ENCODE peak calls at places on chromosome 6, in five cellular contexts. Q is GM23338, G is PC-3, V is HCT116, C is GM23248. X is an unnamed sample.

GRCh38 chr6:30615219-30615957 is 1.7 kb downstream of the PPP1R10 start:
- DNase-seq in V (peak), C (peak), G (peak), Q (peak), X (peak)

GRCh38 chr6:9711313-9711712 is 703.6 kb downstream of the TFAP2A start:
- DNase-seq in C (no peak), Q (no peak), G (no peak), V (no peak), X (no peak)

GRCh38 chr6:86916393-86916792 is 20.9 kb upstream of the HTR1E start:
- DNase-seq in Q (no peak), C (no peak), V (no peak), G (no peak), X (no peak)

GRCh38 chr6:16802071-16802470 is 40.8 kb upstream of the ATXN1 start:
- DNase-seq in Q (no peak), G (no peak), C (peak), V (no peak), X (no peak)

GRCh38 chr6:138722425-138723371 is 50.9 kb upstream of the CCDC28A start:
- DNase-seq in Q (no peak), G (peak), V (peak), C (peak), X (no peak)

GRCh38 chr6:117495873-117496272 is 13.4 kb downstream of the DCBLD1 start:
- DNase-seq in G (peak), V (no peak), C (peak), Q (no peak), X (no peak)

GRCh38 chr6:74879234-74879633 is 326.6 kb downstream of the COL12A1 start:
- DNase-seq in G (peak), C (peak), V (no peak), Q (no peak), X (no peak)

GRCh38 chr6:16446241-16446640 is 207.9 kb downstream of the GMPR start:
- DNase-seq in G (no peak), Q (no peak), V (no peak), C (peak), X (no peak)

GRCh38 chr6:136598048-136598447 is 47.8 kb upstream of the MAP7 start:
- DNase-seq in C (no peak), G (no peak), Q (no peak), V (no peak), X (no peak)

GRCh38 chr6:49321673-49322072 is 141.4 kb downstream of the MMUT start:
- DNase-seq in V (no peak), Q (no peak), G (no peak), C (no peak), X (no peak)

GRCh38 chr6:149014631-149015171 is 267.9 kb downstream of the UST start:
- DNase-seq in G (no peak), V (no peak), Q (peak), C (peak), X (no peak)

DNA sequence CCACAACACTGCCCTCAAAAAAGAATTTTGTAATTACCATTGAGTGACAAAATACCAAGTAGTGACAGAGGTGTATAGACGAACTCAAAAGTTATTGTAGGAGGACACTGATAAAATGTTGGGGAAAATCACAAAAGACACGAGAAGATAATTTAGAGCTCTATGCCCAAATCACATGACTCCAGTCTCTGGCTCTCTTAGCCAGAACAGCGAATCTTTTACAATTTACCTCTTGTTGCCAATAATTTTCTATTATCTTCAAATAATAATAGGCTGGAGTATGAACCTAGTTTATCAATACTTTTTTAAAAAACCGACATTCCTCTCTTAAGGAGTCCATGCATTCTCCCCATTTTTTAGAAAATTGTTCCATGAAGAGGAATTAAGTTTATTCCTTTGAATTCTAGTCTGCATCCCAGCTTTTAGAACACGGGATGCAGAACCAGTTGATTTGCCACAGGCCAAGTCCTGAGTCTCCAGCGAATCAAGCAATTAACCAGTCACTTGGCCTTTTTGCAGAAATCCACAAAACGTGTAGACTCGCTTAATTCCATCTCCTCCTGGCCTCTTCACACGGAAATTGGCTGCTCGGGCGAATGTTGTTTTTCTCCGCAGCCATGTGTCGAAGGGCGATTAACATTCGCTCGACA is 507 bp upstream of the RIPPLY2 start:
- DNase-seq in V (no peak), G (no peak), C (no peak), Q (no peak), X (no peak)
- H3K4me2 ChIP-seq in V (no peak), G (no peak), C (peak), Q (peak), X (no peak)

GRCh38 chr6:166556871-166557322 is 29.6 kb downstream of the RAMACL start:
- DNase-seq in V (peak), C (peak), Q (peak), G (peak), X (no peak)
- TF ChIP-seq EZH2phosphoT487 in V (no peak), C (no peak), Q (no peak), G (no peak), X (no peak)

DNA sequence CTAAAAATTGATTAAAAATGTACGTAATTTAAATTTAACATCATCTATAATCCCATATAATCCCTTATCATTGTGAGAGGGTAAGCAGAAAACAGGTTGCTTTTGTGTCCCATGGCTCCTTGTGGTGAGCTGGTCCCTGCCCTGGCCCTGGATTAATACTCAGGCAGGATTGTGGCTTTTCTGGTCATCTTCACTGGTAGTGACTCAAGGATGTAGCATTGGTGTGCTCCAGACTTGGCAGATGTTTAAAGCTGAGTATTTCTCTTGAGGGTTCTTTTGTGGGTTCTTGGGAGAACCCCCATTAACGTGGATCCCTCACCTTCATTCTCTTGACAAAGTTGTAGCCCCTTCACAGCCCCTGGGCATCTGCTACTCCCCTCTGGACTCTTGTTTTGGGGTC is 39.3 kb downstream of the SNRNP48 start:
- DNase-seq in V (no peak), G (no peak), Q (no peak), C (peak), X (no peak)
- H3K4me2 ChIP-seq in V (no peak), G (no peak), Q (no peak), C (peak), X (no peak)

GRCh38 chr6:131629656-131630055 is 1.6 kb upstream of the MED23 start:
- DNase-seq in V (no peak), G (peak), Q (no peak), C (peak), X (no peak)
- TF ChIP-seq EZH2phosphoT487 in V (no peak), G (no peak), Q (no peak), C (no peak), X (no peak)

DNA sequence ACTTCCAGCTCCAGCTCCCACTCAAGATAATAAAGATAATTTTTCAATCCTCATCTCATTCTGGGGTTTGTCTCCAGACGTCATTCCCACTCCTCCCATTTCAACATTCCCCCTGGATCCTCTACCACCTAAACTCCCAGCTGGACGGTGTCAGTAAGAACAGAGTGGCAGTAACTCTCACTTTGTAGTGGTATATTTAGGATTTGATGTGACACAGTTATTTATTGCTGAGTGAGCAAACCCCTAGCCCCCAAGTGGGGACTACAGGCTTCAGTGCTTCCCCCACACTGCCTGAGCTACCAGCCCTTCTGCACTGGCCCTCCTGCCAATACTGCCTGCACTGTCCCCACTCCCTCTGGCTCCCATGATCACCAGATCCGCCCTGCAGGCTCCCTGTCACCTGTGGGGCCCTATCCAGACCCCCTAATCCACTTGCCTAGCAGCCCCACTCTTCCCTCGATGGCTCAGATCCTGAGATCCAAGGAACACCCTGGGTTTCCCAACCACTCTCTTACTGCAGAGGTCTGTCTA is 2.4 kb downstream of the C6orf47 start:
- DNase-seq in G (no peak), V (no peak), Q (no peak), C (no peak), X (no peak)
- H3K4me2 ChIP-seq in G (peak), V (no peak), Q (no peak), C (no peak), X (peak)

GRCh38 chr6:118659513-118660217 is 8.3 kb upstream of the CEP85L start:
- DNase-seq in Q (no peak), G (no peak), V (no peak), C (peak), X (no peak)
- TF ChIP-seq EZH2phosphoT487 in Q (no peak), G (no peak), V (no peak), C (no peak), X (no peak)

DNA sequence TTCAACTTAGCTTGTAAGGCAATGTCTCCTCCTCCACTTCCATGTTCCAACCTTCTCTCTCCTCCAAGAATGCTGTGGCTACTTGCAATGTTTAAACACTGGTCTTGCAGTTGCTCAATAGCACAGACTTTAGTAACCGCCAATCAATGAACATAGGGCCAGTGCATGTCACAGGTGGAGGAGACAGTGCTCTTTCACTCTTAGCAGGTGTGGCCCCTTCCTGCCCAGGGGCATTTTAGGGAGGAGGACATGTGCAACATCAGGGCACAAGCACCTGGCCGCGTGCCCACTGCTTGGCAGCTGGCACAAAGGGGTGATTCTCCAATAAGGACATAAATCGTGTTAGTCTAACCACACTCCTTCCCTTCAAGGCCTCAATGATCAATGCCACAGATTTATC is 41.3 kb downstream of the ADGRF1 start:
- DNase-seq in C (no peak), G (peak), V (no peak), Q (no peak), X (no peak)
- H3K4me2 ChIP-seq in C (no peak), G (no peak), V (no peak), Q (no peak), X (no peak)

GRCh38 chr6:36855750-36856149 is 16.5 kb upstream of the CPNE5 start:
- DNase-seq in V (no peak), C (no peak), G (no peak), Q (no peak), X (no peak)

GRCh38 chr6:36857325-36857724 is 17.3 kb downstream of the PPIL1 start:
- DNase-seq in Q (no peak), V (no peak), C (no peak), G (no peak), X (no peak)

GRCh38 chr6:36856277-36856676 is 17.0 kb upstream of the CPNE5 start:
- DNase-seq in C (no peak), G (no peak), Q (no peak), V (no peak), X (no peak)

GRCh38 chr6:36860126-36860525 is 14.5 kb downstream of the PPIL1 start:
- DNase-seq in Q (no peak), G (no peak), C (no peak), V (no peak), X (no peak)

DNA sequence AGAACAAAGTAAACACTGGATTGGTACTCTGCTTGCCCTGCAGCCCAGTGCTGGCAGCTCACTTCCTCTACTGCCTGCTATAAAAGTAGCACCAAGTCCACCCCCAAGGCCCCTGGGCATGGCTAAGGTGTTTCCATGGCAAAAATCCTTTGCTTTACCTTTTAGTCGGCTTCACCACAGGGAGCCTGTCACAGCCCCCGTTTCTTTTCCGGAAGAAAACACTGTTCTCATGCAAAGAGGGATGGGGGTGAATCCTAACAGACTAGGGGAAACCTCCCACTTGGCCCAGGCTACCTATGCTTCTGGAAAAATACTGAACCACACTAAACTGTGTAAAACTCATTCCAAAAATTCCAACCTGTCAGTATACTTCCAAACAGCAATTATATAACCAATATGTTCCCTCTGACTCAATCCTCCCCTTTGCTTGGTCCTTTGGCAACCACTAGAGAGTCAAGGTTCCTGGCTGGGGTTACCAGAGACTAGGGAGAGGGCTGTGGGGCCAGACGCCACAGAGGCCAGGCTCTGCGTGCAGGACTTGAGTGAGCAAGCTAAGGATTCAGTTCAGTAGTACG is 16.1 kb downstream of the PPIL1 start:
- DNase-seq in V (no peak), G (no peak), Q (peak), C (peak), X (no peak)
- TF ChIP-seq EZH2phosphoT487 in V (no peak), G (no peak), Q (no peak), C (no peak), X (no peak)

GRCh38 chr6:125358898-125359297 is 57.1 kb upstream of the HDDC2 start:
- DNase-seq in Q (no peak), G (no peak), C (no peak), V (no peak), X (no peak)
- H3K4me2 ChIP-seq in Q (no peak), G (no peak), C (no peak), V (no peak), X (no peak)

GRCh38 chr6:41170547-41171160 is 7.7 kb upstream of the TREM2 start:
- DNase-seq in Q (no peak), G (no peak), C (no peak), V (no peak), X (no peak)
- TF ChIP-seq EZH2phosphoT487 in Q (no peak), G (no peak), C (no peak), V (no peak), X (no peak)